ENCODE peak calls at places on chromosomes 7 and 10, in seven cellular contexts. F is HepG2, L is HCT116, G is GM12878, W is SK-N-SH, Q is K562, A is H1. H is an unnamed sample.

GRCh38 chr10:114400091-114400490 is 4.2 kb downstream of the AFAP1L2 start:
- DNase-seq in Q (no peak), F (no peak), A (no peak), G (no peak), W (no peak), L (no peak), H (no peak)

GRCh38 chr10:42596196-42596595 is 42.2 kb downstream of the ZNF33B start:
- DNase-seq in F (no peak), Q (no peak), A (no peak), W (no peak), G (no peak), L (no peak), H (no peak)

GRCh38 chr10:86372785-86373239 is 6.2 kb upstream of the GRID1 start:
- DNase-seq in L (no peak), W (no peak), G (no peak), A (peak), Q (no peak), F (no peak), H (no peak)

GRCh38 chr7:13639416-13639815 is 350.1 kb downstream of the ETV1 start:
- DNase-seq in W (no peak), F (no peak), G (no peak), Q (no peak), A (no peak), L (no peak), H (no peak)

GRCh38 chr7:35725280-35725680 is 30.3 kb upstream of the HERPUD2 start:
- DNase-seq in A (no peak), G (peak), Q (peak), L (no peak), W (no peak), F (peak), H (no peak)

GRCh38 chr7:120431016-120431415 is 158.0 kb downstream of the KCND2 start:
- DNase-seq in G (no peak), L (no peak), A (no peak), Q (no peak), F (no peak), W (no peak), H (no peak)

GRCh38 chr7:29270579-29270978 is 76.0 kb downstream of the CHN2 start:
- DNase-seq in G (no peak), L (no peak), F (no peak), W (no peak), A (no peak), Q (no peak), H (no peak)

GRCh38 chr7:100802951-100803350 is 24.4 kb downstream of the EPHB4 start:
- DNase-seq in F (no peak), Q (no peak), A (peak), G (no peak), L (no peak), W (no peak), H (no peak)

GRCh38 chr7:135723411-135723810 is 4.6 kb downstream of the SLC13A4 start:
- DNase-seq in A (no peak), F (no peak), Q (no peak), L (no peak), W (no peak), G (no peak), H (no peak)

GRCh38 chr7:69912846-69913245 is 314.6 kb downstream of the AUTS2 start:
- DNase-seq in W (no peak), L (no peak), F (no peak), A (no peak), G (no peak), Q (no peak), H (no peak)

GRCh38 chr7:39413866-39414668 is 152.1 kb upstream of the YAE1 start:
- DNase-seq in L (peak), W (peak), Q (peak), F (peak), A (peak), G (peak), H (peak)

GRCh38 chr7:43037531-43037930 is 74.9 kb upstream of the HECW1 start:
- DNase-seq in Q (no peak), L (no peak), A (no peak), G (no peak), F (no peak), W (no peak), H (no peak)

GRCh38 chr10:114881916-114882315 is 56.1 kb upstream of the TRUB1 start:
- DNase-seq in F (no peak), W (no peak), A (no peak), Q (no peak), G (no peak), L (no peak), H (no peak)

GRCh38 chr7:54831644-54832095 is 72.7 kb upstream of the SEC61G start:
- DNase-seq in A (no peak), F (no peak), G (no peak), L (peak), W (no peak), Q (no peak), H (no peak)

GRCh38 chr10:12719365-12719764 is 282.1 kb downstream of the CCDC3 start:
- DNase-seq in F (no peak), W (no peak), A (no peak), G (no peak), L (no peak), Q (no peak), H (no peak)

GRCh38 chr7:74015670-74016069 is 12.3 kb upstream of the ELN start:
- DNase-seq in W (no peak), F (no peak), Q (no peak), A (no peak), G (no peak), L (no peak), H (no peak)

GRCh38 chr7:106485919-106486318 is 175.0 kb downstream of the CCDC71L start:
- DNase-seq in G (no peak), Q (no peak), F (no peak), W (no peak), A (no peak), L (no peak), H (no peak)

GRCh38 chr10:67837519-67838314 is at the start of gene DNAJC12:
- DNase-seq in Q (peak), A (no peak), F (peak), G (no peak), W (peak), L (peak), H (peak)

GRCh38 chr7:24472093-24472492 is 101.2 kb upstream of the PALS2 start:
- DNase-seq in A (no peak), Q (no peak), W (no peak), F (no peak), G (no peak), L (no peak), H (no peak)

GRCh38 chr10:30042820-30043219 is 16.6 kb downstream of the JCAD start:
- DNase-seq in W (no peak), A (no peak), L (no peak), G (no peak), Q (no peak), F (no peak), H (no peak)

GRCh38 chr10:11869743-11870460 is 46.7 kb downstream of the PROSER2 start:
- DNase-seq in F (no peak), Q (no peak), W (peak), G (no peak), A (peak), L (no peak), H (no peak)

GRCh38 chr7:40542982-40543741 is 408.4 kb downstream of the SUGCT start:
- DNase-seq in G (no peak), Q (no peak), A (no peak), L (no peak), F (no peak), W (peak), H (no peak)

GRCh38 chr10:17145239-17145638 is 15.6 kb upstream of the CUBN start:
- DNase-seq in Q (no peak), W (no peak), G (no peak), A (no peak), F (peak), L (no peak), H (no peak)

GRCh38 chr7:123795917-123796316 is 47.1 kb upstream of the WASL start:
- DNase-seq in F (peak), L (no peak), W (no peak), A (no peak), Q (no peak), G (no peak), H (peak)

GRCh38 chr10:69093933-69094332 is 6.0 kb downstream of the SRGN start:
- DNase-seq in A (no peak), F (peak), W (no peak), L (peak), G (no peak), Q (no peak), H (peak)

GRCh38 chr7:3393862-3394261 is 92.8 kb downstream of the SDK1 start:
- DNase-seq in W (no peak), A (no peak), G (no peak), F (no peak), L (no peak), Q (no peak), H (no peak)

GRCh38 chr7:3397324-3397723 is 96.3 kb downstream of the SDK1 start:
- DNase-seq in W (no peak), A (no peak), Q (no peak), F (no peak), G (no peak), L (no peak), H (no peak)

GRCh38 chr7:3404490-3404889 is 103.4 kb downstream of the SDK1 start:
- DNase-seq in L (no peak), Q (no peak), A (no peak), W (peak), G (no peak), F (no peak), H (peak)

DNA sequence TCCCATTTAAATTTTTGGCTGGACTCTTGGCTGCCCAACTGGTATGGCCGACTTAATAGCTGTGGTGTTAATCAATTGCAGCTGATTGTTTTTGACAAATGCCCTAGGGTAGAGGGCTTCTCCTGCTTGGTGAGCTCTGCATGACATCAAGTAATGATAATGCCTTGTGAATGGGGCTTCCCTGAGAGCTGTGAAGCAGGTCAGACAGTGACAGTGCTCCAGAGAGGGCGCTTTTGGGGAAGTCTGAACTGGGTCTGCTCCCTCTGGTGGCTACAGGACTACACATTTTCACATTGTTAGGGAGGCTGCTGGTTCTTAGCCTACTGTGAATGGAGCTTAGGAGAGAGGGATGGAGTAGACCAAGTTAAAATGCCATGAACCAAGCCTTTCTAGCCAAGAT is 98.8 kb downstream of the SDK1 start:
- DNase-seq in W (no peak), G (no peak), F (peak), L (peak), Q (no peak), A (peak), H (no peak)
- TF ChIP-seq JUND in W (no peak), G (no peak), F (no peak), L (no peak), Q (no peak), A (no peak), H (no peak)

GRCh38 chr10:79159785-79160184 is 91.0 kb downstream of the ZMIZ1 start:
- DNase-seq in Q (no peak), G (no peak), L (no peak), A (no peak), F (no peak), W (peak), H (no peak)
- TF ChIP-seq JUND in Q (no peak), G (no peak), L (no peak), A (no peak), F (no peak), W (no peak), H (no peak)

DNA sequence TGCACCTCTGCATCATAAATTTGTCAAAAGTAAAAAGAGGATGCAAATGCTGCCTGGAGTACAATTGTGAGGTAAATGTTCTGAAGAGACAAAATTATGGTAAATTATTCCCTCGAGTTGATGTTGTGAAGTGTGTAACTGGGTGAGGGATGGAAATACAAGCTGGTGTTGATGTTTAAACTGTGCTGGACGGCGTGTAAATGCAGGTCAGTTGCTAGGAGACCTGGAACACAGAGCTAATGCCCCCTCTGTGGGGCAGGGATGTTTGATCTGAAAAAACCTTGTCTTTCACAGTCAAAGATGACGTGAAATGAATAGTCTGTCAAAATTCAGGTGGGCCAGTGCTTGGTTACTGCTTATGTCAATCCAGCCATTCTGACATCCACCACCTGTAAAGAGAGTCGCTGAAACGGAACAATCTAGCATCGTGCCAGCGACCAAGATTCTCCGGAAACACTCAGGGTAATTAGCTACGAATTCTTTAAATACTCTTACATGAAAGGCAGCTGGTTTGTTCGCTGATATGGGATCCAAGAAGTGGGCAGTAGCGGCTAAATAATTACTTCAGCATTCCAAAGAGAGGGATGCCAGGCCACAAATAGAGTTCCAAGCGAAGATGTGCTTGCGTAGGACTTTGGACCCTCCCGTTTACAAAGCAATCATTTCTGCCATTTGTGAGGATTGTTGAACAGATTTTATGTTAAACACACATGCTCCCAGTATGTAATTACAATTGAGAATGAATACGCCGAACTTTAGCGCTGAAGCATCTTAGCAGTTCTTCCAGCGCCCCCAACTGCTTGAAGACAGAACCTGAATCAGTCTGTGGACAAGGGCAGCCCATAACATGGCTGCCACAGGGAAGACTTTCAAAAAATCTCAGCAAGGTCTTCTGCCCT is 7.4 kb upstream of the ASB4 start:
- DNase-seq in A (no peak), F (peak), W (no peak), L (no peak), G (no peak), Q (peak), H (no peak)
- TF ChIP-seq JUND in A (no peak), F (no peak), W (no peak), L (no peak), G (no peak), Q (no peak), H (no peak)

GRCh38 chr10:104256335-104257080 is 1.8 kb downstream of the GSTO1 start:
- DNase-seq in Q (no peak), L (no peak), A (no peak), G (no peak), W (peak), F (peak), H (no peak)
- TF ChIP-seq JUND in Q (no peak), L (no peak), A (no peak), G (no peak), W (no peak), F (no peak), H (no peak)

DNA sequence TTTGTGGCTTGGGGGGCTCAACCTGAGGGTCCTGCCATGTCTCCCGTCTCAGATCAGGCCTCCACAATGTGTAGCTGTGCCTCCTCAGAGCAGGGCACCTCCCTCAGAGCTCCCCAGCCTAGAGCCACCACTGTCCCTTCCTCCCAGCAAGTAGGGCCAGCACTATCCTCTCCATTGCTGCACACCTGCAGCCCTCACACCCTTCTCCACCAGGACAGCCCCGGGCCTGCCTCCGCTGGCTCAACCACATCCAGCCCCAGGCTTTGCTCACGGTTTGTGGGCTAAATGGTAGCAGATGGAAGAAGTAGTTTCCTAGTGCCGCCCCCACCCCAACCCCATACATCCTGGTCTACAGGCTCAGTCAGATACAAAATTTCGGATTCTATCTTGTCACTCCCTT is 10.1 kb downstream of the NFKB2 start:
- DNase-seq in G (no peak), L (no peak), F (no peak), Q (no peak), A (no peak), W (no peak), H (no peak)
- TF ChIP-seq JUND in G (no peak), L (no peak), F (no peak), Q (no peak), A (no peak), W (no peak), H (no peak)

DNA sequence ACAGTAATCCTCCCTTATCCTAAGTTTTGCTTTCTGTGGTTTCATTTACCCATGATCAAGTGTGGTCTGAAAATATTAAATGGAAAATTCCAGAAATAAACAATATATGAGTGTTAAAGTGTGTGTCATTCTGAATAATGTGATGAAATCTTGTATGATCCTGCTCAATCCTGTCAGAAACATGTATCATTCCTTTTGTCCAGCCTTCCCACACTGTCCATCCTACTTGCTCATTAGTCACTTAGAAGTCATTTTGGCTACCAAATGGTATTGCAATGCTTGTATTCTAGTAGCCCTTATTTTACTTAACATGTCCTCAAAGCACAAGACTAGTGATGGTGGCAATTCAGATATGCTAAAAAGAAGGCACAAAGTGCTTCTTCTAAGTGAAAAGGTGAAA is 1211.2 kb upstream of the SORCS1 start:
- DNase-seq in L (no peak), A (no peak), Q (no peak), F (no peak), W (no peak), G (no peak), H (no peak)
- TF ChIP-seq JUND in L (no peak), A (no peak), Q (no peak), F (no peak), W (no peak), G (no peak), H (no peak)